ENCODE peak calls at places on chromosomes 6 and 20, in eight cellular contexts. F is omental fat pad, X is AG04450, E is AG08395, H is IMR-90, N is NCI-H2081, U is HCEC 1CT, T is fibroblast of the conjunctiva. P is an unnamed sample.

GRCh38 chr6:80553071-80553740 is 446.7 kb downstream of the BCKDHB start:
- DNase-seq in F (no peak), E (no peak), H (no peak), X (no peak), N (no peak), T (no peak), U (no peak), P (no peak)

GRCh38 chr6:129672883-129673631 is 36.9 kb downstream of the ARHGAP18 start:
- DNase-seq in X (peak), T (peak), F (no peak), N (no peak), H (peak), U (peak), E (peak), P (peak)

GRCh38 chr6:72619883-72620696 is 1.8 kb upstream of the KCNQ5 start:
- DNase-seq in N (peak), E (peak), U (peak), X (no peak), F (no peak), T (no peak), H (peak), P (peak)

GRCh38 chr6:156889469-156889868 is 112.3 kb downstream of the ARID1B start:
- DNase-seq in E (no peak), X (no peak), T (no peak), U (no peak), N (peak), H (no peak), F (no peak), P (no peak)

GRCh38 chr6:44530910-44531234 is 143.4 kb downstream of the CDC5L start:
- DNase-seq in X (no peak), N (no peak), F (no peak), T (no peak), E (no peak), U (no peak), H (no peak), P (no peak)

GRCh38 chr6:39770476-39770875 is 21.7 kb upstream of the DAAM2 start:
- DNase-seq in X (no peak), H (no peak), E (no peak), T (no peak), N (no peak), F (no peak), U (no peak), P (no peak)

GRCh38 chr20:34892671-34893070 is 16.3 kb downstream of the ACSS2 start:
- DNase-seq in T (no peak), N (no peak), U (no peak), H (no peak), F (no peak), X (no peak), E (no peak), P (no peak)

GRCh38 chr6:41271901-41272395 is 14.5 kb downstream of the TREM1 start:
- DNase-seq in E (no peak), H (no peak), F (no peak), U (no peak), N (no peak), X (no peak), T (no peak), P (no peak)

GRCh38 chr20:17226410-17227198 is at the start of gene PCSK2:
- DNase-seq in H (peak), U (no peak), X (peak), T (peak), F (no peak), N (peak), E (peak), P (peak)

GRCh38 chr20:48703107-48703506 is 124.7 kb downstream of the PREX1 start:
- DNase-seq in X (no peak), F (no peak), N (no peak), U (no peak), T (no peak), E (no peak), H (no peak), P (no peak)

GRCh38 chr6:99114769-99115406 is 167.1 kb upstream of the FBXL4 start:
- DNase-seq in X (no peak), N (no peak), H (no peak), T (no peak), U (no peak), F (no peak), E (no peak), P (no peak)

GRCh38 chr6:15399651-15400470 is 154.0 kb downstream of the JARID2 start:
- DNase-seq in U (peak), F (peak), X (peak), T (peak), N (peak), H (peak), E (peak), P (peak)

GRCh38 chr6:148349466-148349865 is 6.8 kb downstream of the SASH1 start:
- DNase-seq in T (no peak), N (no peak), E (no peak), X (no peak), U (no peak), H (no peak), F (no peak), P (no peak)

GRCh38 chr6:43060034-43060754 is 763 bp downstream of the KLC4 start:
- DNase-seq in X (no peak), H (no peak), N (peak), U (no peak), F (no peak), T (no peak), E (no peak), P (peak)

GRCh38 chr20:59616306-59616705 is 12.0 kb downstream of the PHACTR3 start:
- DNase-seq in N (no peak), U (no peak), T (no peak), X (no peak), E (no peak), F (no peak), H (no peak), P (no peak)

GRCh38 chr6:110517034-110517433 is 40.6 kb upstream of the SLC22A16 start:
- DNase-seq in N (no peak), U (no peak), E (no peak), X (no peak), T (no peak), H (no peak), F (no peak), P (no peak)

GRCh38 chr20:37282558-37282957 is 6.9 kb upstream of the MANBAL start:
- DNase-seq in N (no peak), F (no peak), H (peak), E (peak), X (no peak), U (peak), T (peak), P (peak)

GRCh38 chr20:37095108-37095608 is 639 bp downstream of the RBL1 start:
- DNase-seq in F (no peak), E (peak), U (peak), H (no peak), T (no peak), X (no peak), N (peak), P (peak)